ENCODE peak calls at places on chromosomes 1 and 21, in nine cellular contexts. One of them, this sample, is unnamed.

GRCh38 chr1:84691139-84691783 is 1.0 kb upstream of the SSX2IP start:
- DNase-seq in stimulated activated CD4-positive, alpha-beta T cell treated with anti-CD3 and anti-CD28 coated beads, Interleukin-2, amount 100 ng/mL, for 24 hours: no peak
- DNase-seq in activated T-cell treated with anti-CD3 and anti-CD28 coated beads for 1 hour: no peak
- DNase-seq in T-helper 2 cell: no peak
- DNase-seq in iris pigment epithelial cell: no peak
- DNase-seq in neural crest cell: no peak
- DNase-seq in GM12892: no peak
- DNase-seq in stimulated activated CD8-positive, alpha-beta memory T cell treated with anti-CD3 and anti-CD28 coated beads, Interleukin-4, amount 100 ng/mL, for 24 hours: no peak
- DNase-seq in effector CD4-positive, alpha-beta T cell: no peak
- DNase-seq in this sample: no peak

GRCh38 chr1:210698661-210699060 is 370.0 kb downstream of the HHAT start:
- DNase-seq in stimulated activated CD4-positive, alpha-beta T cell treated with anti-CD3 and anti-CD28 coated beads, Interleukin-2, amount 100 ng/mL, for 24 hours: no peak
- DNase-seq in activated T-cell treated with anti-CD3 and anti-CD28 coated beads for 1 hour: no peak
- DNase-seq in T-helper 2 cell: no peak
- DNase-seq in iris pigment epithelial cell: no peak
- DNase-seq in neural crest cell: no peak
- DNase-seq in GM12892: no peak
- DNase-seq in stimulated activated CD8-positive, alpha-beta memory T cell treated with anti-CD3 and anti-CD28 coated beads, Interleukin-4, amount 100 ng/mL, for 24 hours: no peak
- DNase-seq in effector CD4-positive, alpha-beta T cell: no peak
- DNase-seq in this sample: no peak

GRCh38 chr1:223109581-223110026 is 33.4 kb downstream of the TLR5 start:
- DNase-seq in stimulated activated CD4-positive, alpha-beta T cell treated with anti-CD3 and anti-CD28 coated beads, Interleukin-2, amount 100 ng/mL, for 24 hours: no peak
- DNase-seq in activated T-cell treated with anti-CD3 and anti-CD28 coated beads for 1 hour: no peak
- DNase-seq in T-helper 2 cell: no peak
- DNase-seq in iris pigment epithelial cell: no peak
- DNase-seq in neural crest cell: no peak
- DNase-seq in GM12892: no peak
- DNase-seq in stimulated activated CD8-positive, alpha-beta memory T cell treated with anti-CD3 and anti-CD28 coated beads, Interleukin-4, amount 100 ng/mL, for 24 hours: no peak
- DNase-seq in effector CD4-positive, alpha-beta T cell: no peak
- DNase-seq in this sample: no peak

GRCh38 chr1:3237994-3238704 is 169.1 kb downstream of the PRDM16 start:
- DNase-seq in stimulated activated CD4-positive, alpha-beta T cell treated with anti-CD3 and anti-CD28 coated beads, Interleukin-2, amount 100 ng/mL, for 24 hours: no peak
- DNase-seq in activated T-cell treated with anti-CD3 and anti-CD28 coated beads for 1 hour: no peak
- DNase-seq in T-helper 2 cell: no peak
- DNase-seq in iris pigment epithelial cell: peak
- DNase-seq in neural crest cell: no peak
- DNase-seq in GM12892: no peak
- DNase-seq in stimulated activated CD8-positive, alpha-beta memory T cell treated with anti-CD3 and anti-CD28 coated beads, Interleukin-4, amount 100 ng/mL, for 24 hours: no peak
- DNase-seq in effector CD4-positive, alpha-beta T cell: no peak
- DNase-seq in this sample: no peak

GRCh38 chr1:11071463-11072215 is 11.8 kb upstream of the SRM start:
- DNase-seq in stimulated activated CD4-positive, alpha-beta T cell treated with anti-CD3 and anti-CD28 coated beads, Interleukin-2, amount 100 ng/mL, for 24 hours: no peak
- DNase-seq in activated T-cell treated with anti-CD3 and anti-CD28 coated beads for 1 hour: no peak
- DNase-seq in T-helper 2 cell: no peak
- DNase-seq in iris pigment epithelial cell: no peak
- DNase-seq in neural crest cell: no peak
- DNase-seq in GM12892: no peak
- DNase-seq in stimulated activated CD8-positive, alpha-beta memory T cell treated with anti-CD3 and anti-CD28 coated beads, Interleukin-4, amount 100 ng/mL, for 24 hours: no peak
- DNase-seq in effector CD4-positive, alpha-beta T cell: no peak
- DNase-seq in this sample: no peak

GRCh38 chr1:228540161-228540917 is 53.2 kb downstream of the RNF187 start:
- DNase-seq in stimulated activated CD4-positive, alpha-beta T cell treated with anti-CD3 and anti-CD28 coated beads, Interleukin-2, amount 100 ng/mL, for 24 hours: no peak
- DNase-seq in activated T-cell treated with anti-CD3 and anti-CD28 coated beads for 1 hour: no peak
- DNase-seq in T-helper 2 cell: no peak
- DNase-seq in iris pigment epithelial cell: no peak
- DNase-seq in neural crest cell: no peak
- DNase-seq in GM12892: no peak
- DNase-seq in stimulated activated CD8-positive, alpha-beta memory T cell treated with anti-CD3 and anti-CD28 coated beads, Interleukin-4, amount 100 ng/mL, for 24 hours: no peak
- DNase-seq in effector CD4-positive, alpha-beta T cell: no peak
- DNase-seq in this sample: no peak

GRCh38 chr1:9009438-9010366 is 16.5 kb downstream of the SLC2A7 start:
- DNase-seq in stimulated activated CD4-positive, alpha-beta T cell treated with anti-CD3 and anti-CD28 coated beads, Interleukin-2, amount 100 ng/mL, for 24 hours: no peak
- DNase-seq in activated T-cell treated with anti-CD3 and anti-CD28 coated beads for 1 hour: no peak
- DNase-seq in T-helper 2 cell: no peak
- DNase-seq in iris pigment epithelial cell: peak
- DNase-seq in neural crest cell: peak
- DNase-seq in GM12892: peak
- DNase-seq in stimulated activated CD8-positive, alpha-beta memory T cell treated with anti-CD3 and anti-CD28 coated beads, Interleukin-4, amount 100 ng/mL, for 24 hours: peak
- DNase-seq in effector CD4-positive, alpha-beta T cell: no peak
- DNase-seq in this sample: no peak

GRCh38 chr1:47908258-47908657 is 88.9 kb downstream of the TRABD2B start:
- DNase-seq in stimulated activated CD4-positive, alpha-beta T cell treated with anti-CD3 and anti-CD28 coated beads, Interleukin-2, amount 100 ng/mL, for 24 hours: no peak
- DNase-seq in activated T-cell treated with anti-CD3 and anti-CD28 coated beads for 1 hour: no peak
- DNase-seq in T-helper 2 cell: no peak
- DNase-seq in iris pigment epithelial cell: no peak
- DNase-seq in neural crest cell: no peak
- DNase-seq in GM12892: no peak
- DNase-seq in stimulated activated CD8-positive, alpha-beta memory T cell treated with anti-CD3 and anti-CD28 coated beads, Interleukin-4, amount 100 ng/mL, for 24 hours: no peak
- DNase-seq in effector CD4-positive, alpha-beta T cell: no peak
- DNase-seq in this sample: no peak

GRCh38 chr21:33780631-33781030 is 135.0 kb downstream of the ATP5PO start:
- DNase-seq in stimulated activated CD4-positive, alpha-beta T cell treated with anti-CD3 and anti-CD28 coated beads, Interleukin-2, amount 100 ng/mL, for 24 hours: no peak
- DNase-seq in activated T-cell treated with anti-CD3 and anti-CD28 coated beads for 1 hour: no peak
- DNase-seq in T-helper 2 cell: no peak
- DNase-seq in iris pigment epithelial cell: peak
- DNase-seq in neural crest cell: no peak
- DNase-seq in GM12892: no peak
- DNase-seq in stimulated activated CD8-positive, alpha-beta memory T cell treated with anti-CD3 and anti-CD28 coated beads, Interleukin-4, amount 100 ng/mL, for 24 hours: no peak
- DNase-seq in effector CD4-positive, alpha-beta T cell: no peak
- DNase-seq in this sample: no peak

GRCh38 chr1:196732526-196732925 is 42.1 kb upstream of the CFHR3 start:
- DNase-seq in stimulated activated CD4-positive, alpha-beta T cell treated with anti-CD3 and anti-CD28 coated beads, Interleukin-2, amount 100 ng/mL, for 24 hours: no peak
- DNase-seq in activated T-cell treated with anti-CD3 and anti-CD28 coated beads for 1 hour: no peak
- DNase-seq in T-helper 2 cell: no peak
- DNase-seq in iris pigment epithelial cell: peak
- DNase-seq in neural crest cell: no peak
- DNase-seq in GM12892: no peak
- DNase-seq in stimulated activated CD8-positive, alpha-beta memory T cell treated with anti-CD3 and anti-CD28 coated beads, Interleukin-4, amount 100 ng/mL, for 24 hours: no peak
- DNase-seq in effector CD4-positive, alpha-beta T cell: no peak
- DNase-seq in this sample: peak

GRCh38 chr1:176068256-176068655 is 138.8 kb downstream of the COP1 start:
- DNase-seq in stimulated activated CD4-positive, alpha-beta T cell treated with anti-CD3 and anti-CD28 coated beads, Interleukin-2, amount 100 ng/mL, for 24 hours: no peak
- DNase-seq in activated T-cell treated with anti-CD3 and anti-CD28 coated beads for 1 hour: no peak
- DNase-seq in T-helper 2 cell: no peak
- DNase-seq in iris pigment epithelial cell: no peak
- DNase-seq in neural crest cell: no peak
- DNase-seq in GM12892: no peak
- DNase-seq in stimulated activated CD8-positive, alpha-beta memory T cell treated with anti-CD3 and anti-CD28 coated beads, Interleukin-4, amount 100 ng/mL, for 24 hours: no peak
- DNase-seq in effector CD4-positive, alpha-beta T cell: no peak
- DNase-seq in this sample: no peak

GRCh38 chr1:167566766-167567165 is 13.2 kb upstream of the CREG1 start:
- DNase-seq in stimulated activated CD4-positive, alpha-beta T cell treated with anti-CD3 and anti-CD28 coated beads, Interleukin-2, amount 100 ng/mL, for 24 hours: no peak
- DNase-seq in activated T-cell treated with anti-CD3 and anti-CD28 coated beads for 1 hour: no peak
- DNase-seq in T-helper 2 cell: no peak
- DNase-seq in iris pigment epithelial cell: no peak
- DNase-seq in neural crest cell: no peak
- DNase-seq in GM12892: no peak
- DNase-seq in stimulated activated CD8-positive, alpha-beta memory T cell treated with anti-CD3 and anti-CD28 coated beads, Interleukin-4, amount 100 ng/mL, for 24 hours: no peak
- DNase-seq in effector CD4-positive, alpha-beta T cell: no peak
- DNase-seq in this sample: no peak

GRCh38 chr1:158185770-158186705 is 5.3 kb downstream of the CD1D start:
- DNase-seq in stimulated activated CD4-positive, alpha-beta T cell treated with anti-CD3 and anti-CD28 coated beads, Interleukin-2, amount 100 ng/mL, for 24 hours: no peak
- DNase-seq in activated T-cell treated with anti-CD3 and anti-CD28 coated beads for 1 hour: no peak
- DNase-seq in T-helper 2 cell: no peak
- DNase-seq in iris pigment epithelial cell: peak
- DNase-seq in neural crest cell: no peak
- DNase-seq in GM12892: no peak
- DNase-seq in stimulated activated CD8-positive, alpha-beta memory T cell treated with anti-CD3 and anti-CD28 coated beads, Interleukin-4, amount 100 ng/mL, for 24 hours: no peak
- DNase-seq in effector CD4-positive, alpha-beta T cell: no peak
- DNase-seq in this sample: no peak

GRCh38 chr1:100070201-100070939 is 62.4 kb downstream of the SASS6 start:
- DNase-seq in stimulated activated CD4-positive, alpha-beta T cell treated with anti-CD3 and anti-CD28 coated beads, Interleukin-2, amount 100 ng/mL, for 24 hours: no peak
- DNase-seq in activated T-cell treated with anti-CD3 and anti-CD28 coated beads for 1 hour: no peak
- DNase-seq in T-helper 2 cell: no peak
- DNase-seq in iris pigment epithelial cell: no peak
- DNase-seq in neural crest cell: no peak
- DNase-seq in GM12892: no peak
- DNase-seq in stimulated activated CD8-positive, alpha-beta memory T cell treated with anti-CD3 and anti-CD28 coated beads, Interleukin-4, amount 100 ng/mL, for 24 hours: no peak
- DNase-seq in effector CD4-positive, alpha-beta T cell: no peak
- DNase-seq in this sample: no peak

GRCh38 chr21:29382029-29382654 is 83.4 kb downstream of the BACH1 start:
- DNase-seq in stimulated activated CD4-positive, alpha-beta T cell treated with anti-CD3 and anti-CD28 coated beads, Interleukin-2, amount 100 ng/mL, for 24 hours: no peak
- DNase-seq in activated T-cell treated with anti-CD3 and anti-CD28 coated beads for 1 hour: no peak
- DNase-seq in T-helper 2 cell: no peak
- DNase-seq in iris pigment epithelial cell: peak
- DNase-seq in neural crest cell: no peak
- DNase-seq in GM12892: no peak
- DNase-seq in stimulated activated CD8-positive, alpha-beta memory T cell treated with anti-CD3 and anti-CD28 coated beads, Interleukin-4, amount 100 ng/mL, for 24 hours: no peak
- DNase-seq in effector CD4-positive, alpha-beta T cell: no peak
- DNase-seq in this sample: no peak

GRCh38 chr1:44076093-44076492 is 42.5 kb upstream of the KLF17 start:
- DNase-seq in stimulated activated CD4-positive, alpha-beta T cell treated with anti-CD3 and anti-CD28 coated beads, Interleukin-2, amount 100 ng/mL, for 24 hours: no peak
- DNase-seq in activated T-cell treated with anti-CD3 and anti-CD28 coated beads for 1 hour: no peak
- DNase-seq in T-helper 2 cell: no peak
- DNase-seq in iris pigment epithelial cell: no peak
- DNase-seq in neural crest cell: no peak
- DNase-seq in GM12892: no peak
- DNase-seq in stimulated activated CD8-positive, alpha-beta memory T cell treated with anti-CD3 and anti-CD28 coated beads, Interleukin-4, amount 100 ng/mL, for 24 hours: no peak
- DNase-seq in effector CD4-positive, alpha-beta T cell: no peak
- DNase-seq in this sample: no peak

GRCh38 chr1:17930635-17931034 is 175.5 kb downstream of the ACTL8 start:
- DNase-seq in stimulated activated CD4-positive, alpha-beta T cell treated with anti-CD3 and anti-CD28 coated beads, Interleukin-2, amount 100 ng/mL, for 24 hours: no peak
- DNase-seq in activated T-cell treated with anti-CD3 and anti-CD28 coated beads for 1 hour: no peak
- DNase-seq in T-helper 2 cell: no peak
- DNase-seq in iris pigment epithelial cell: no peak
- DNase-seq in neural crest cell: no peak
- DNase-seq in GM12892: no peak
- DNase-seq in stimulated activated CD8-positive, alpha-beta memory T cell treated with anti-CD3 and anti-CD28 coated beads, Interleukin-4, amount 100 ng/mL, for 24 hours: no peak
- DNase-seq in effector CD4-positive, alpha-beta T cell: no peak
- DNase-seq in this sample: no peak